ENCODE peak calls at places on chromosomes 7 and 10, in four cellular contexts. N is neural progenitor cell, C is A673, S is fibroblast of lung. T is an unnamed sample.

GRCh38 chr10:78712147-78712546 is 356.6 kb upstream of the ZMIZ1 start:
- DNase-seq in N (no peak), C (no peak), S (no peak), T (no peak)

GRCh38 chr7:151448261-151449252 is 8.6 kb upstream of the CRYGN start:
- DNase-seq in N (peak), C (peak), S (peak), T (no peak)

GRCh38 chr7:57821438-57822382 is 371.7 kb downstream of the ZNF716 start:
- DNase-seq in N (no peak), C (no peak), S (no peak), T (no peak)

GRCh38 chr7:539731-540411 is 20.2 kb upstream of the PDGFA start:
- DNase-seq in N (no peak), C (no peak), S (peak), T (peak)

GRCh38 chr10:119190353-119190752 is 11.7 kb upstream of the PRDX3 start:
- DNase-seq in N (peak), C (no peak), S (peak), T (peak)

GRCh38 chr7:25864943-25865633 is 286.9 kb upstream of the NFE2L3 start:
- DNase-seq in N (no peak), C (no peak), S (no peak), T (no peak)

GRCh38 chr10:36280886-36281499 is 638.9 kb upstream of the FZD8 start:
- DNase-seq in N (no peak), C (no peak), S (no peak), T (no peak)

GRCh38 chr7:46454796-46455195 is 533.7 kb upstream of the IGFBP3 start:
- DNase-seq in N (no peak), C (no peak), S (peak), T (no peak)

GRCh38 chr7:105829681-105830322 is 46.6 kb downstream of the ATXN7L1 start:
- DNase-seq in N (no peak), C (no peak), S (no peak), T (no peak)

GRCh38 chr7:88141025-88141424 is 78.8 kb downstream of the SRI start:
- DNase-seq in N (peak), C (no peak), S (peak), T (peak)

GRCh38 chr7:17239683-17240521 is 58.5 kb upstream of the AHR start:
- DNase-seq in N (no peak), C (no peak), S (peak), T (peak)

GRCh38 chr7:7183833-7184463 is 1.6 kb downstream of the C1GALT1 start:
- DNase-seq in N (no peak), C (no peak), S (peak), T (peak)

GRCh38 chr10:124493191-124493936 is 31.7 kb downstream of the LHPP start:
- DNase-seq in N (no peak), C (no peak), S (no peak), T (no peak)

GRCh38 chr10:17510242-17510908 is 56.0 kb upstream of the ST8SIA6 start:
- DNase-seq in N (no peak), C (no peak), S (no peak), T (no peak)

GRCh38 chr10:60894816-60895215 is 49.2 kb downstream of the RHOBTB1 start:
- DNase-seq in N (no peak), C (no peak), S (no peak), T (peak)

GRCh38 chr7:10128748-10129147 is 844.9 kb upstream of the PHF14 start:
- DNase-seq in N (peak), C (no peak), S (peak), T (no peak)

GRCh38 chr7:101487753-101488152 is 125.1 kb downstream of the COL26A1 start:
- DNase-seq in N (no peak), C (no peak), S (no peak), T (no peak)

GRCh38 chr10:88200637-88201036 is 337.2 kb downstream of the PTEN start:
- DNase-seq in N (peak), C (no peak), S (peak), T (no peak)

GRCh38 chr7:30730996-30731395 is 20.9 kb upstream of the INMT start:
- DNase-seq in N (no peak), C (no peak), S (no peak), T (no peak)
- TF ChIP-seq EZH2 in N (no peak), C (no peak), S (no peak), T (no peak)

GRCh38 chr10:31753681-31754080 is 174.9 kb downstream of the ARHGAP12 start:
- DNase-seq in N (no peak), C (no peak), S (no peak), T (no peak)

GRCh38 chr10:31757374-31757773 is 171.3 kb downstream of the ARHGAP12 start:
- DNase-seq in N (no peak), C (no peak), S (no peak), T (no peak)

GRCh38 chr10:31757831-31758230 is 170.8 kb downstream of the ARHGAP12 start:
- DNase-seq in N (peak), C (no peak), S (no peak), T (no peak)

GRCh38 chr10:31756131-31757119 is 172.2 kb downstream of the ARHGAP12 start:
- DNase-seq in N (no peak), C (no peak), S (no peak), T (no peak)

DNA sequence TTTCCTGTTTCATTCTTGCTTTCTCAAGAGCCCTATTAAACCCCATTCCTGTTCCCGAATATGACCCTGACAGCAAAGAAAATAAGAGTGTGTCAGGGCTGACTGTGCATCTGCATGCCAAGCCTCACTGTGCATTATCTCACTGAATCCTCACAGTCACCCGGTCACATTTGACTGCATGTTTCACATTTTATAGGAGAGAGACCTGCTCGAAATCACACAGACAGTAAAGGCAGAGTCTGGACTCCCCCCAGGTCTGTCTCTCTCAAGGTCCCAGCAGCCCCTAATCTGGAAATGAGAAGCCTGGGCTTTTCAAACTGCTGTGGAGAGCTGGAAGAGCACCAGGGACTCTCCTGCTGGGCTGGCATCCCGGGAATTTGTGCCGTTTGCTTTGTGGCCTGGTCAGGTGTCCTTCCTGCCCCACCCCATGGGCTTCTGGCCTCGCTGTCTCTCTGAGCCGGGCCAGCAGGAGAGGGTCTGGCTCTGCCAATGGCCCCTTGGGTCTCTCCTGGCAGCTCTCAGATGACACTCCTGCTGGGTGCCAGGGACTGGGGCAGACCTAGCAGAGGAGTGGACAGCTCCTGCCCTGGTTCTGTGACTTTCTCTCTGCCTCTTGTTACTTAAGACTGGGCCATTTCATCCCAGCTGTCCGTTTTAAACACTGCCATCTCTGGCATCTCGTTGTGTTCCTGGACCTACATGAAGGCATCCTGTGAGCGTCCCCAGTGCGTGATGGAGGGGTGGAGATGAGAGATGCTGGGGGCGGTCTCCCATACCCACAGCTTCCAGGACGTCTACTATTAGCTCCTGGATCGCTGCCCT is 173.6 kb downstream of the ARHGAP12 start:
- DNase-seq in N (peak), C (no peak), S (no peak), T (no peak)
- H3K4me3 ChIP-seq in N (no peak), C (no peak), S (no peak), T (no peak)

GRCh38 chr10:52313350-52314006 is 603 bp upstream of the DKK1 start:
- DNase-seq in N (peak), C (peak), S (no peak), T (no peak)
- TF ChIP-seq EZH2 in N (no peak), C (no peak), S (no peak), T (no peak)

GRCh38 chr7:19108985-19109946 is 8.2 kb downstream of the TWIST1 start:
- DNase-seq in N (no peak), C (no peak), S (no peak), T (no peak)

GRCh38 chr7:19105546-19105945 is 11.9 kb downstream of the TWIST1 start:
- DNase-seq in N (no peak), C (no peak), S (no peak), T (no peak)

GRCh38 chr7:19107392-19108147 is 9.9 kb downstream of the TWIST1 start:
- DNase-seq in N (peak), C (peak), S (peak), T (peak)

GRCh38 chr7:19106308-19107141 is 10.9 kb downstream of the TWIST1 start:
- DNase-seq in N (peak), C (no peak), S (no peak), T (no peak)

DNA sequence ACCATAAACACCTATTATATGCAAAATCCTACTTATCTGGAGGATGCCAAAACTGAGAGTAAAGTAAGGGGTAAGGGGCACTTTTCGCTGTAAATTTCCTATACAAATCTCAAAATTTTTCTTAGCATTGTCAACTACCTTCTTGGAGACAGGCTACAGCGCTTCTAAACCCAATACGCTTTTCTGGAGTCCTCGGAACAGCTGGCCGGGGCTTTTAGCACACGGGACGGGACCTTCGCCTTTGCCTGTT is 10.4 kb downstream of the TWIST1 start:
- DNase-seq in N (peak), C (no peak), S (no peak), T (no peak)
- H3K4me3 ChIP-seq in N (peak), C (peak), S (peak), T (no peak)

GRCh38 chr10:69569144-69569934 is 3.9 kb downstream of the NEUROG3 start:
- DNase-seq in N (peak), C (no peak), S (no peak), T (no peak)

GRCh38 chr10:69571618-69572158 is 1.5 kb downstream of the NEUROG3 start:
- DNase-seq in N (peak), C (no peak), S (no peak), T (no peak)

GRCh38 chr10:69568472-69569143 is 4.6 kb downstream of the NEUROG3 start:
- DNase-seq in N (peak), C (no peak), S (no peak), T (no peak)

GRCh38 chr10:69572159-69573055 is 815 bp downstream of the NEUROG3 start:
- DNase-seq in N (peak), C (no peak), S (peak), T (peak)

DNA sequence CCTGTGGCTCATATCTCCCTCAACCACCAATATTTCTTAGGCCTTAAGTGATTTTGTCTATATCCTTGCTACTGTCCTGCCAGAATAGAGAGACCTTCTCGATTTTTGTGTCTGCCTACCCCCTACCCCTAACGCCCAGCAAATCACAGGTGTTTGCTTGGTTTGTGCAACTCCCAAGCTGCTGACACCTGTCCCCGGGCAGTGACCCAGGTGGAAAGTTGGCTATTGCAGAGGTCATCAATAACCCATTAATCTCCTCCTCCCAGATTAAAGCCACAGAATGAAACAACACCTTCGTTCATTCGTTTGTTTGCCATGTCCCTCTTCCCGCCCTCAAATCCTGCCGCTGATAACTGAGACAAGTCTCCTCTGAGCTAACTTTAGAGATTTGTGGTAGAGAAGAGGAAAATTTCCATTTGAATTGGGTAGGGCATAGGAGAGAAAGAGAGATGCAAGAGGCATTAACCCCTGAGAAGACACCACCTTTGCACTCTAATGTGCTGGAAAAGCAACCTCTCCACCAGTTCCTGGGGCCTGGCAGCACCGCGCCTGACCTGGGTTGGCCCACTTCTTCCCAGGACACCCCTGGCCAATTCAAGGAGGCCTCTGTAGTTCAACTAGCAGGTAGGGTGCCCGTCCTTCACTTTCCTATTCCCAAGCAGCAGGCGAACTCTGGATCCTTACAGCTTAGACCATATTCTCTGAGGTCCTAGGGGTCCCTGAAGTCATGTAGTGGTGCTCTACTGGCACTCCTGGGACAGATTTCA is 3.0 kb downstream of the NEUROG3 start:
- DNase-seq in N (no peak), C (no peak), S (no peak), T (no peak)
- TF ChIP-seq EZH2 in N (peak), C (no peak), S (no peak), T (no peak)

GRCh38 chr7:47576909-47577255 is 5.0 kb downstream of the TNS3 start:
- DNase-seq in N (no peak), C (no peak), S (no peak), T (no peak)

GRCh38 chr7:47579458-47579857 is 2.5 kb downstream of the TNS3 start:
- DNase-seq in N (no peak), C (no peak), S (no peak), T (no peak)

GRCh38 chr7:47577351-47577919 is 4.5 kb downstream of the TNS3 start:
- DNase-seq in N (no peak), C (no peak), S (peak), T (no peak)

GRCh38 chr7:47580175-47580701 is 1.7 kb downstream of the TNS3 start:
- DNase-seq in N (peak), C (no peak), S (peak), T (no peak)

DNA sequence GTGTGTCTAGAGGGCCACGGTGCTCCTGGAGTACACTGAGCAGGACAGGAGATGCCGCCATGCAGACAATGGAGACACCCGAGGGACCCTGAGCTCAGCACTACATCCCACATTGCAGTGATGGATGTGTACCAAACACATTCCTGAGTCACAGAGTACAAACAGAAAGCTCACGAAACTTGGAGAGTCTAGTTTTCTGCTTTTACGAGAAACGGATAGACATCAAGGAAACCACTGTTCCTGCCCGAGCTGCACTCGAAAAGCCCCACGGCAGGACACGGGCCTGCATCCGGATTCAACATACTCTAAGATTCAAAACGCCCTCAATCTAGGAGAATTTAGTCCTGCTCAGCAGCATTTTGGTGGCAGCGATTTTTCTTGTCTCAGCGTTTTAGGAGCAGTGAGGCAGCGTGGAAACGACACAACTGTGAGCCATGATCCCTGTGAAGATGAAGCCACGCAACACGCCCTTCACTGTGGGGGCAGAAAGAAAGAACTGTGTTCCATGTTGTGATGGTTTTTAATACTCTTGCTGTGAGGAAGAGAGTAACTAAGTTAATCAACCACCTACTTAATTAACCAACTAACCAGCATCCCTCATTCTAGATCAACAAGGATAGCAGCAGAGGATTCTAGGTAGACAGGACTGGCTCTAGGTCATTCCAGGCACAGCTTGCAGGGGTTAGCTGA is 3.2 kb downstream of the TNS3 start:
- DNase-seq in N (no peak), C (no peak), S (peak), T (peak)
- H3K4me3 ChIP-seq in N (no peak), C (no peak), S (no peak), T (no peak)

DNA sequence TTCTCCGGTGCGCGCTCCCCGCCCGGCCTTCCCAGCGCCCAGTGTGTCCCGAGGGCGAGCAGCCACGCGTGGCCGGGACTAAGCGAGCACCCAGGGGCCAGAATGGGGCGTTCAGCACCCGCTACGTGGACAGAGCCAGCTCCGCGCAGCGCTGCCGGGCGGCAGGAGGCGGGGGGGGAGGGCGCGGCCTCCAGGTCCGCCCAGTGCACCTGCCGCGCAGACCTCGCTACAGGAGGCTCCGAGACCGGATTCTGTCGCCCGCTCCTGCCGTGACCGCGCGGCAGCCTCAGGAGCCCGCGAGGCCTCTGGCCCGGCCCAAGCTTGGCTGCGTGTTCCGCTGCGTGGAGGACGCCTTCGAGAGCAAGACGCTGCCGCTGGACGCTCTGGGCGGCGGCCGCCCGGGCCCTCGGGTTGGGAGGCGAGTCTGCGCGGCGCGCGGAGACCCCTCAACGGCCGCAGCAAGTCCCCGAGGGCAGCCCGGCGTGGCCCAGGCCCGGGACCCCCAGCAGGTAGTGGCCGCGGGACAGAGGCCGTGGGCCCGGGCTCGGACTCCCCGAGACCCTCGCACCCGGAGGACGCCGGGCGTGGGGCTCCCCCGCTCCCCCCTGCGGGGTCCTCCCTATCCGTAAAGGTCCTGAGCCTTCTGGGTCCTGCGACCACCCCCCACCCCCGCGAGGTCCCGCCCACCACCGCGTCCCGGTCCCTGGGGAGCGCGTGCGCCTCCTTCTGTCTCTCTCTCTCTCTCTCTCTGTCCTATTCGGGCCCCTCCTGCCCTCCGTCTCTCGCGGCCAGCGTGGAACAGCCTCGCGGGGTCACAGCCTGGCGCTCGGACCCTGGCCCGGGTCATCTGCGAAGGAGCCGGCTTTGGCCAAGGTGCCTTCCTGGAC is 904 bp upstream of the DPYSL4 start:
- DNase-seq in N (peak), C (no peak), S (peak), T (peak)
- TF ChIP-seq EZH2 in N (peak), C (peak), S (peak), T (no peak)

DNA sequence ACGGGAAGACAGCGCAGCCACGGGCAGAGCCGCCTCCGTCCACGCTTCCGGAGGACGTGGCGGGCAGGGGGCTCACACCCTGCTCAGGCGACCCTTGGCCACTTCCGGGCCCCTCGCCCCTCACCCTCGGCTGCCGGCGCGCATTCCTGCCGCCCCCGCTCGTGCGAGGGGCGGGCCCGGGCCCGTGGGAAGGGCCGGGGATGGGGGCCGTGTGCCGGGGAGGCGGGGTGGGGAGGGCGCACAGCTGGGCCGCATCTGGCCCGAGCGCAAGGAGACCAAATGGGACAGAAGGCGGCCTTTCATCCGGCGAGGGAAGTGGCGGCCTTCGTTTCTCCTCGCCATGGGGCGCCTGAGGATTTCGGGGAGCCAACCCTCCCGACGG is 846 bp upstream of the LFNG start:
- DNase-seq in N (peak), C (no peak), S (no peak), T (no peak)
- H3K4me3 ChIP-seq in N (peak), C (peak), S (peak), T (no peak)

GRCh38 chr10:93992400-93993030 is 1.2 kb upstream of the PLCE1 start:
- DNase-seq in N (peak), C (peak), S (peak), T (no peak)

GRCh38 chr10:93993782-93994668 is at the start of gene PLCE1:
- DNase-seq in N (peak), C (peak), S (peak), T (peak)

GRCh38 chr10:93991596-93992284 is 2.0 kb upstream of the PLCE1 start:
- DNase-seq in N (peak), C (peak), S (peak), T (peak)

GRCh38 chr10:93995182-93995581 is 1.5 kb downstream of the PLCE1 start:
- DNase-seq in N (no peak), C (no peak), S (no peak), T (no peak)

DNA sequence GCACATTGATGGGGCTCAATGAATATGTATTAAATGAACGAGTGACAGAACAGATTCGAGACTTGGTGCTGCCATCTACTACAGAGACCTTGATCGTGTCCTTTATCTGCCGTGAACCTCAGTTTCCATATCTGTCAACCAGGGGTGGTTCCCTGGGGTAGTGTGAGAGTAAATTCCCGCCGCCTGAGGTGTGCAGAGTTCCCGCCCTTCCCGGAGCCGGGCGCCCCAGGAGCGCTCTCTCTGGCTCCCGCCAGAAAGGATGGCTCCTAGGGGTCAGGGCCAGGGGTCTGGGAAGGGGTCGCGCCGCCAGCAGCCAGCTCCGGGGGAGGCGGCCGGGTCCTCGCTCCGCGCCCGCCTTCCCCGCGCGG is 333 bp upstream of the PLCE1 start:
- DNase-seq in N (no peak), C (no peak), S (no peak), T (no peak)
- TF ChIP-seq EZH2 in N (no peak), C (no peak), S (no peak), T (no peak)

T was measured in mammary epithelial cell.